ENCODE peak calls at places on chromosomes 5 and 9, in eight cellular contexts. J, W, V, U, R, I, X and H are unnamed samples.

GRCh38 chr5:18686253-18686652 is 1052.0 kb downstream of the TAF11L14 start:
- DNase-seq in W (no peak), U (no peak), J (peak; percentile 8), I (no peak), V (no peak), X (no peak), R (no peak), H (no peak)

GRCh38 chr5:176134529-176135223 is 103.5 kb upstream of the SIMC1 start:
- DNase-seq in I (no peak), V (no peak), X (no peak), R (no peak), W (no peak), J (no peak), U (no peak), H (no peak)

GRCh38 chr5:171481791-171482536 is 62.5 kb downstream of the FGF18 start:
- DNase-seq in I (no peak), J (no peak), U (no peak), W (no peak), V (no peak), X (no peak), R (no peak), H (no peak)

GRCh38 chr5:172280937-172281336 is 2.6 kb downstream of the UBTD2 start:
- DNase-seq in U (no peak), V (no peak), I (no peak), X (peak; percentile 45), W (no peak), R (no peak), J (peak; percentile 60), H (no peak)

GRCh38 chr5:54619732-54620582 is 102.4 kb downstream of the SNX18 start:
- DNase-seq in I (no peak), W (no peak), J (peak; percentile 22), V (no peak), X (no peak), R (no peak), U (no peak), H (no peak)

GRCh38 chr5:135085133-135085935 is 51.3 kb upstream of the PITX1 start:
- DNase-seq in J (no peak), X (no peak), W (no peak), I (no peak), R (no peak), U (no peak), V (no peak), H (no peak)

GRCh38 chr9:123309611-123310010 is 41.2 kb upstream of the STRBP start:
- DNase-seq in J (no peak), I (no peak), V (no peak), R (no peak), W (no peak), U (no peak), X (peak; percentile 11), H (no peak)

GRCh38 chr5:1834022-1834551 is 32.9 kb downstream of the NDUFS6 start:
- DNase-seq in W (no peak), V (no peak), J (no peak), R (no peak), U (no peak), X (no peak), I (no peak), H (no peak)

GRCh38 chr9:93648181-93648580 is 71.8 kb downstream of the PHF2 start:
- DNase-seq in V (no peak), W (no peak), U (peak; percentile 12), J (no peak), I (no peak), X (no peak), R (no peak), H (no peak)

GRCh38 chr9:4327504-4328191 is 27.8 kb upstream of the GLIS3 start:
- DNase-seq in R (no peak), W (no peak), I (no peak), U (no peak), X (peak; percentile 64), J (peak; percentile 71), V (no peak), H (no peak)

GRCh38 chr5:9715891-9716335 is 85.8 kb upstream of the TAS2R1 start:
- DNase-seq in U (no peak), W (no peak), J (peak; percentile 39), X (peak; percentile 57), V (no peak), I (no peak), R (no peak), H (no peak)

GRCh38 chr9:124503713-124504529 is 3.3 kb downstream of the NR5A1 start:
- DNase-seq in R (no peak), I (no peak), V (no peak), J (no peak), W (peak; percentile 24), X (no peak), U (no peak), H (no peak)

GRCh38 chr5:119282628-119283027 is 73.2 kb upstream of the TNFAIP8 start:
- DNase-seq in J (no peak), I (no peak), W (no peak), V (no peak), U (no peak), X (no peak), R (no peak), H (no peak)

GRCh38 chr5:119276976-119277375 is 78.8 kb upstream of the TNFAIP8 start:
- DNase-seq in W (no peak), I (no peak), U (no peak), J (no peak), X (no peak), V (no peak), R (no peak), H (peak; percentile 70)

GRCh38 chr5:119280380-119280779 is 75.4 kb upstream of the TNFAIP8 start:
- DNase-seq in U (no peak), V (no peak), X (no peak), J (no peak), I (no peak), W (no peak), R (no peak), H (no peak)

GRCh38 chr5:119275873-119276214 is 80.0 kb upstream of the TNFAIP8 start:
- DNase-seq in I (no peak), U (no peak), W (no peak), R (no peak), V (peak; percentile 75), J (no peak), X (no peak), H (peak; percentile 87)

GRCh38 chr5:119279093-119279492 is 76.7 kb upstream of the TNFAIP8 start:
- DNase-seq in U (no peak), W (no peak), X (no peak), I (no peak), V (no peak), J (no peak), R (no peak), H (no peak)
- H3K4me3 ChIP-seq in U (no peak overlapping the region), W (no peak overlapping the region), X (no peak overlapping the region), I (no peak overlapping the region), V (no peak overlapping the region), J (no peak overlapping the region), R (no peak overlapping the region), H (no peak overlapping the region)

GRCh38 chr5:34751807-34752736 is 86.9 kb upstream of the TTC23L start:
- DNase-seq in X (peak; percentile 62), J (no peak), V (no peak), U (no peak), R (no peak), I (no peak), W (no peak), H (no peak)

GRCh38 chr5:34743878-34744277 is 87.8 kb downstream of the RAI14 start:
- DNase-seq in I (no peak), V (no peak), X (peak; percentile 94), W (no peak), J (peak; percentile 95), R (no peak), U (no peak), H (no peak)

GRCh38 chr5:34749431-34749872 is 89.5 kb upstream of the TTC23L start:
- DNase-seq in R (no peak), V (no peak), U (no peak), I (no peak), J (peak; percentile 85), W (no peak), X (peak; percentile 68), H (no peak)

GRCh38 chr5:34748431-34748830 is 90.5 kb upstream of the TTC23L start:
- DNase-seq in X (no peak), W (no peak), J (no peak), R (no peak), I (no peak), V (no peak), U (no peak), H (no peak)
- TF ChIP-seq CTCF in X (no peak), W (no peak), J (no peak), R (no peak), I (no peak), V (no peak), U (no peak), H (no peak)

GRCh38 chr5:112655513-112655912 is 82.2 kb upstream of the APC start:
- DNase-seq in X (no peak), J (no peak), W (no peak), I (no peak), U (no peak), V (no peak), R (no peak), H (no peak)

GRCh38 chr5:112657804-112658203 is 79.9 kb upstream of the APC start:
- DNase-seq in U (no peak), R (no peak), J (no peak), W (no peak), I (no peak), V (no peak), X (no peak), H (no peak)

GRCh38 chr5:112653638-112654037 is 84.0 kb upstream of the APC start:
- DNase-seq in V (no peak), I (no peak), R (no peak), X (no peak), J (no peak), W (no peak), U (no peak), H (no peak)

GRCh38 chr5:112660359-112660758 is 77.3 kb upstream of the APC start:
- DNase-seq in W (no peak), U (no peak), R (no peak), J (no peak), V (no peak), X (no peak), I (no peak), H (no peak)

GRCh38 chr5:112656456-112656855 is 81.2 kb upstream of the APC start:
- DNase-seq in J (no peak), X (no peak), I (no peak), U (no peak), R (no peak), V (no peak), W (no peak), H (no peak)
- H3K4me3 ChIP-seq in J (no peak overlapping the region), X (no peak overlapping the region), I (no peak overlapping the region), U (no peak overlapping the region), R (no peak overlapping the region), V (no peak overlapping the region), W (no peak overlapping the region), H (no peak overlapping the region)

GRCh38 chr9:14281136-14281795 is 32.7 kb downstream of the NFIB start:
- DNase-seq in X (no peak), V (no peak), U (no peak), I (no peak), R (no peak), J (peak; percentile 55), W (no peak), H (no peak)

GRCh38 chr9:14277761-14278160 is 36.2 kb downstream of the NFIB start:
- DNase-seq in R (no peak), V (no peak), I (no peak), J (no peak), X (peak; percentile 32), U (no peak), W (no peak), H (no peak)

GRCh38 chr9:14278291-14278721 is 35.6 kb downstream of the NFIB start:
- DNase-seq in W (no peak), X (peak; percentile 85), I (no peak), R (no peak), J (peak; percentile 83), V (no peak), U (no peak), H (no peak)

GRCh38 chr9:14277202-14277601 is 36.7 kb downstream of the NFIB start:
- DNase-seq in W (no peak), J (peak; percentile 64), R (no peak), X (peak; percentile 89), V (no peak), I (no peak), U (no peak), H (no peak)

GRCh38 chr9:14279671-14280070 is 34.3 kb downstream of the NFIB start:
- DNase-seq in U (no peak), R (no peak), W (no peak), J (no peak), I (no peak), V (no peak), X (peak; percentile 41), H (no peak)
- TF ChIP-seq CTCF in U (no peak), R (no peak), W (no peak), J (no peak), I (no peak), V (no peak), X (no peak), H (no peak)